ENCODE peak calls at places on chromosomes 6 and 20, in six cellular contexts. F is IMR-90, A is body of pancreas, N is ovary, W is uterus, U is tibial nerve. L is an unnamed sample.

GRCh38 chr20:25280574-25281535 is 33.0 kb downstream of the PYGB start:
- DNase-seq in N (no peak), U (no peak), F (no peak), A (no peak), W (peak), L (peak)

GRCh38 chr6:161890959-161891358 is 617.1 kb upstream of the AGPAT4 start:
- DNase-seq in W (no peak), U (no peak), N (peak), F (no peak), A (no peak), L (no peak)

GRCh38 chr20:34669094-34669493 is 7.8 kb downstream of the PIGU start:
- DNase-seq in W (no peak), A (no peak), U (no peak), N (no peak), F (no peak), L (no peak)

GRCh38 chr6:52759085-52759484 is 4.2 kb downstream of the GSTA2 start:
- DNase-seq in W (no peak), N (no peak), U (no peak), A (peak), F (no peak), L (no peak)

GRCh38 chr6:45577836-45578504 is 200.2 kb upstream of the SUPT3H start:
- DNase-seq in U (no peak), F (peak), N (no peak), A (no peak), W (no peak), L (no peak)

GRCh38 chr6:41697902-41698349 is 37.5 kb downstream of the TFEB start:
- DNase-seq in W (no peak), N (no peak), F (peak), U (no peak), A (no peak), L (no peak)

GRCh38 chr6:119395192-119395591 is 45.6 kb upstream of the MAN1A1 start:
- DNase-seq in A (no peak), U (no peak), W (no peak), F (no peak), N (no peak), L (no peak)

GRCh38 chr6:134519456-134519855 is 201.5 kb upstream of the SGK1 start:
- DNase-seq in N (no peak), U (no peak), F (peak), W (peak), A (peak), L (no peak)

GRCh38 chr20:21096321-21097043 is 9.7 kb downstream of the LINC00237 start:
- DNase-seq in A (no peak), W (no peak), N (no peak), F (peak), U (no peak), L (no peak)

GRCh38 chr6:26571592-26572296 is 25.0 kb upstream of the ABT1 start:
- DNase-seq in A (peak), F (peak), U (peak), W (no peak), N (peak), L (peak)

GRCh38 chr6:168167431-168168315 is 88.7 kb upstream of the FRMD1 start:
- DNase-seq in F (no peak), U (no peak), N (no peak), W (no peak), A (no peak), L (no peak)

GRCh38 chr6:170291271-170292110 is 613 bp upstream of the DLL1 start:
- DNase-seq in W (peak), A (peak), N (no peak), U (peak), F (no peak), L (peak)

GRCh38 chr20:24118781-24119175 is 130.2 kb upstream of the GGTLC1 start:
- DNase-seq in U (no peak), A (no peak), F (no peak), W (peak), N (peak), L (no peak)

GRCh38 chr6:18720075-18720474 is 332.9 kb downstream of the RNF144B start:
- DNase-seq in A (no peak), F (no peak), W (no peak), N (no peak), U (no peak), L (no peak)

GRCh38 chr6:112216699-112217551 is 37.4 kb downstream of the LAMA4 start:
- DNase-seq in N (no peak), A (no peak), F (peak), W (no peak), U (no peak), L (no peak)

GRCh38 chr20:60239981-60240380 is 281.8 kb downstream of the CDH26 start:
- DNase-seq in F (no peak), A (no peak), N (no peak), W (no peak), U (no peak), L (no peak)

GRCh38 chr6:43939281-43940070 is 169.5 kb downstream of the VEGFA start:
- DNase-seq in U (no peak), A (no peak), W (peak), F (no peak), N (no peak), L (no peak)

GRCh38 chr20:19757973-19758887 is at the start of gene RIN2:
- DNase-seq in A (peak), N (peak), F (peak), W (peak), U (peak), L (peak)

GRCh38 chr6:123509112-123509511 is 127.6 kb downstream of the TRDN start:
- DNase-seq in W (no peak), N (no peak), F (no peak), A (no peak), U (no peak), L (no peak)

DNA sequence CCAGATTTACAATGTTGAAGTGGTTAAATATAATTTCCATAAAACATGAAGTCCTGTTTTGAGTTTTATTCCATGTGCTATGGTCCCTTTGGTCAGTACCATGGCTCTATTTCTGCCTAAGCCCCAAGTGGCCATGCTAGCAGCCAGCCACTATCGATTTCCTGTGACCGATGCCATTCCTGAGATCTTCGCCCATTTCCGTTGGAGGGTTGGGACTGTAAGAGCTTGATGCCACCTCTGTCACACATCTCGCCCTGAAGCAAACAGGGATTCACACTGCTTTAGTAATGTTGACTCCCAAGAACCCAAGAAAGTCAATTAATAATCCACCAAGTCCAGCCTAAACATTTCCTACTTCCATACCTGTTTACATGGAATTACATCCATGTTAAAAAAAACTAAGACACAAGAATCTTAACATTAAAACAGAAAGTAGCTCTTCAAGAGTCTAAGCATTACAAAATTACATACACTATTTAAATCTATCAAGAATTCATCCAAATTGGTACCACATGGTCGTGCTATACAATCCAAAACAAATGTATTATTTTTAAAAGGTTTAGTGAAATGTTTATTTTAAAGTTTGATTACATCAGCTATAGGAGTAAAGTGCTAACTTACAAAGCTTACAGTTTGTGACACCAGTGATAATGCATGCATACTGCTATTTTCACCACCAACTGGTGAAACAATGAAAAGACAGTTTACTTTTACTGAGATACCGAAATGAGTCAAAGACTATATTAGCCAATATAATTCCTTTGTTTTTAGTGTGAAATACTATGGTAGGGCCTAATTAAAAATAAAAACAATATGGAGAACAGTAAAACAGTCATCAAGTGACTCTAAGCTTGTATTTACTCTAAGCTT is 2.5 kb downstream of the RBM39 start:
- DNase-seq in A (no peak), W (no peak), U (no peak), N (no peak), F (peak), L (no peak)
- TF ChIP-seq POLR2A in A (no peak), W (no peak), U (no peak), N (no peak), F (no peak), L (no peak)

GRCh38 chr6:13617066-13617465 is 1.9 kb downstream of the NOL7 start:
- DNase-seq in W (no peak), U (no peak), A (no peak), N (no peak), F (no peak), L (no peak)

GRCh38 chr6:13613029-13613594 is 2.0 kb upstream of the NOL7 start:
- DNase-seq in A (no peak), N (no peak), F (no peak), U (no peak), W (no peak), L (no peak)

GRCh38 chr6:13614126-13614925 is 809 bp upstream of the NOL7 start:
- DNase-seq in F (no peak), U (no peak), W (no peak), A (peak), N (no peak), L (peak)

GRCh38 chr6:13615802-13616140 is 636 bp downstream of the NOL7 start:
- DNase-seq in U (peak), F (peak), N (peak), W (peak), A (peak), L (peak)

DNA sequence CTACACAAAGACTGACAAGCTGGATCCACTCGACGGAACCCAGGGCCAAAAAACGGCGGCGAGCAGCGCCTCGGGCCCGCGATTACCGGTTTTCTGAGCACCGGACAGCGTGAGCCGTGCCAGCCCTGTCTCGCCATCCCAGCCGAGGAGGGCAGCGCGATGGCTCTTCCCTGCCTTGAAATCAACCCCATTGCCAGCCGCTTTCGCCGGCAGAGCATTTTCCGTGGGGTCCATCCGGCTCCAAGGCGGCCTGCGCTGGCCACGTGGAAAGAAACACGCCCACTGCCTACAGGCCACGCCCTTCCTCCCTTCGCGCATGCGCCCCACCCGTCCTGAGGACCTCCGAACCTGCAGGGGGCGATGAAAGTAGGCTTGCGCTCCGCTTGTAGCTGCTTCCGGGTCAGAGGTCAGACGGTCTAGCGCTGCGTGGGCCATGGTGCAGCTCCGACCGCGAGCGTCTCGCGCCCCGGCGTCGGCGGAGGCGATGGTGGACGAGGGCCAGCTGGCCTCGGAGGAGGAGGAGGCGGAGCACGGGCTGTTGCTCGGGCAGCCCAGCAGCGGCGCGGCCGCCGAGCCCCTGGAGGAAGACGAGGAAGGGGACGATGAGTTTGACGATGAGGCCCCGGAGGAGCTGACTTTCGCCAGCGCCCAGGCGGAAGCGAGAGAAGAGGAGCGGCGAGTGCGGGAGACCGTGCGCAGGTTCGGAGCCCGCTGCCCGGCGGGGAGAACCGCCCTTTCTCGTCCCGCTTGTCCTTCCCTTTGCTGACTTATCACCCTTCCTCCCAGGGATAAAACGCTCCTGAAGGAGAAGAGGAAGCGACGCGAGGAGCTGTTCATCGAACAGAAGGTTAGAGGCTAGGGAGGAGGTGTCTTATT is at the start of gene NOL7:
- DNase-seq in F (peak), N (peak), U (peak), A (peak), W (peak), L (peak)
- TF ChIP-seq POLR2A in F (peak), N (peak), U (peak), A (peak), W (peak), L (peak)

GRCh38 chr6:110239516-110240265 is 59.5 kb downstream of the CDC40 start:
- DNase-seq in W (no peak), A (no peak), N (no peak), F (no peak), U (no peak), L (no peak)
- TF ChIP-seq POLR2A in W (no peak), A (no peak), N (no peak), F (no peak), U (no peak), L (no peak)

GRCh38 chr6:2764610-2765165 is 505 bp upstream of the WRNIP1 start:
- DNase-seq in N (no peak), W (peak), A (peak), U (peak), F (peak), L (peak)
- TF ChIP-seq POLR2A in N (peak), W (no peak), A (no peak), U (no peak), F (peak), L (no peak)

GRCh38 chr20:59010995-59011873 is 4.2 kb upstream of the CTSZ start:
- DNase-seq in W (no peak), A (no peak), F (peak), U (no peak), N (no peak), L (no peak)
- TF ChIP-seq POLR2A in W (no peak), A (no peak), F (no peak), U (no peak), N (no peak), L (no peak)

L was measured in transverse colon.